ENCODE peak calls at places on chromosome 4, in four cellular contexts. N is endothelial cell of umbilical vein, G is IMR-90, P is keratinocyte. T is an unnamed sample. For H3K9me1, the result is how much of the 10 kb centered on the place peaks cover.

GRCh38 chr4:82360298-82361177 is 13.3 kb downstream of the HNRNPD start:
- DNase-seq in N (peak), G (peak), P (no peak), T (peak)

GRCh38 chr4:102429553-102429952 is 71.6 kb upstream of the NFKB1 start:
- DNase-seq in N (no peak), G (peak), P (peak), T (no peak)

GRCh38 chr4:46844325-46844917 is 64.6 kb downstream of the COX7B2 start:
- DNase-seq in N (peak), G (peak), P (no peak), T (peak)

GRCh38 chr4:175413561-175413960 is 398.5 kb downstream of the GPM6A start:
- DNase-seq in N (no peak), G (no peak), P (no peak), T (no peak)

GRCh38 chr4:211033-211511 is 86.8 kb downstream of the ZNF718 start:
- DNase-seq in N (no peak), G (no peak), P (no peak), T (no peak)

GRCh38 chr4:72312032-72312650 is 256.9 kb downstream of the ADAMTS3 start:
- DNase-seq in N (peak), G (peak), P (no peak), T (no peak)

GRCh38 chr4:13919021-13919441 is 291.5 kb upstream of the BOD1L1 start:
- DNase-seq in N (no peak), G (peak), P (no peak), T (no peak)

GRCh38 chr4:133154725-133155124 is 5.6 kb downstream of the PCDH10 start:
- DNase-seq in N (peak), G (peak), P (no peak), T (peak)

GRCh38 chr4:174005422-174005821 is 278.0 kb downstream of the FBXO8 start:
- DNase-seq in N (no peak), G (no peak), P (no peak), T (no peak)

GRCh38 chr4:40608628-40609027 is 21.0 kb downstream of the RBM47 start:
- DNase-seq in N (no peak), G (peak), P (no peak), T (no peak)

GRCh38 chr4:70632028-70632427 is 3.5 kb downstream of the ENAM start:
- DNase-seq in N (peak), G (peak), P (peak), T (no peak)

GRCh38 chr4:68271851-68272756 is 26.6 kb upstream of the TMPRSS11B start:
- DNase-seq in N (peak), G (peak), P (peak), T (peak)

GRCh38 chr4:167032876-167033275 is 201.4 kb downstream of the SPOCK3 start:
- DNase-seq in N (peak), G (peak), P (peak), T (no peak)

GRCh38 chr4:19711871-19712270 is 539.8 kb upstream of the SLIT2 start:
- DNase-seq in N (peak), G (peak), P (no peak), T (no peak)

GRCh38 chr4:83013420-83013867 is 2.8 kb upstream of the LIN54 start:
- DNase-seq in N (no peak), G (no peak), P (no peak), T (no peak)

GRCh38 chr4:24892778-24893177 is 20.1 kb downstream of the CCDC149 start:
- DNase-seq in N (no peak), G (no peak), P (no peak), T (no peak)

GRCh38 chr4:10158355-10158942 is 41.9 kb upstream of the WDR1 start:
- DNase-seq in N (no peak), G (peak), P (no peak), T (no peak)

GRCh38 chr4:11232004-11232403 is 196.7 kb downstream of the HS3ST1 start:
- DNase-seq in N (peak), G (no peak), P (no peak), T (no peak)

GRCh38 chr4:107520368-107520767 is 199.7 kb downstream of the PAPSS1 start:
- DNase-seq in N (no peak), G (no peak), P (no peak), T (no peak)

GRCh38 chr4:92305148-92305877 is 1.5 kb downstream of the GRID2 start:
- DNase-seq in N (peak), G (peak), P (no peak), T (no peak)

GRCh38 chr4:15378055-15378454 is 49.8 kb upstream of the C1QTNF7 start:
- DNase-seq in N (no peak), G (peak), P (no peak), T (no peak)

GRCh38 chr4:65139998-65140397 is 530.3 kb downstream of the EPHA5 start:
- DNase-seq in N (no peak), G (no peak), P (no peak), T (no peak)

DNA sequence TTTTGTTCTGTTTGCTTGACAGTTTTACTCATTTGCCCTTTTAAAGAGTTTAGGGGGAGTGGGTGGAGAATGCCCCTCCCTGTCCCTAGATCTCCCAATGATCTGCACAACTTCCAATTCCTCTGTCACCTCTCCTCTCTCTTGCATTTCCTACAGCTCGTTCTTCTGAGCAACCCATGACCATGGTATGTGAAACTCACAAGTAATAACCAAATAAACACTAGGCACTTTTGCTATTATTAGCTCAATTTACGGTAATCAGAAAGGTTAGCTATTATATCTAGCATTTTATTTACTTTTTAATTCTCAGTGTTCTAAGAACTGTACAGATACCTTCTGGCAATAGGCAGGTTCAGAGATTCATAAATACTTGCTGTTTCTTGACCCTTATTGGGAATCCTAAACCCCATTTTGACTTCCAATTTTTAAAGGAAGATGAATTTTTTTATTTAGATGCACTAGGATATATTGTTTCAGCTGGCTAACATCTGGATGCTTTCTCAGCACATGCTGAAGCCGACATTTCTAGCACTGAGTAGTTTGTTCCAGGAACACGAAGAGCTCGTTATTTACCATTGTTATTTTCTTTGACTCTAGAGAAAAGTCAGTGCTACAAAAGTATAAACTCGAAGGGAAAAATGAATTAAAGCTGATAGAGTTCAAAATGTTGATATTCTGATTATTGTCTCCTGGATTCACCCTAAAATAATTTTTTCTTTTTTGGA is 194.6 kb upstream of the TLL1 start:
- DNase-seq in N (no peak), G (no peak), P (no peak), T (no peak)
- H3K9me1 ChIP-seq in N (under half), G (under half), P (under half), T (under half)

DNA sequence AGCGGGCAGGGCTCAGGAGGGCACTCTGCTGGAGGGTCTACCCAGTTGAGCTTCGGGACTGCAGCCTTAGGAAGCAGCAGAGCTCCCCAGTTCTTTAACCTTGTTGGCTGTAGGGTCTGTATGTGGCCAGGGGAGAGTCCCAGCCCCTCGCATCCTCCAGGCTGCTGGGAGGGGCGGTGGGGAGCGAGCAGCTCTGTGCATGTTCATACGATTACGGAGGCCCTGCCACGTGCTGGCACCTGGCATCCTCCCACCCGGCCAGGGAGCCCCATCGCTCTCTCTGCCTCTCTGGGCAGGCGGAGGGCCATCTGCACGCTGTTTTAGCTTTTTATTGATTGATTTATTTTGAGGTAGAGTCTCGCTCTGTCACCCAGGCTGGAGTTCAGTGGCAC is 21.2 kb downstream of the NSG1 start:
- DNase-seq in N (no peak), G (no peak), P (no peak), T (no peak)
- H3K9me1 ChIP-seq in N (under half), G (under half), P (under half), T (under half)

GRCh38 chr4:48853604-48854394 is 22.9 kb downstream of the OCIAD1 start:
- DNase-seq in N (peak), G (no peak), P (no peak), T (peak)

GRCh38 chr4:48854982-48855381 is 24.1 kb downstream of the OCIAD1 start:
- DNase-seq in N (no peak), G (no peak), P (no peak), T (no peak)

GRCh38 chr4:48854395-48854683 is 23.5 kb downstream of the OCIAD1 start:
- DNase-seq in N (no peak), G (no peak), P (no peak), T (no peak)

GRCh38 chr4:48862038-48862437 is 31.1 kb downstream of the OCIAD1 start:
- DNase-seq in N (no peak), G (no peak), P (no peak), T (no peak)

DNA sequence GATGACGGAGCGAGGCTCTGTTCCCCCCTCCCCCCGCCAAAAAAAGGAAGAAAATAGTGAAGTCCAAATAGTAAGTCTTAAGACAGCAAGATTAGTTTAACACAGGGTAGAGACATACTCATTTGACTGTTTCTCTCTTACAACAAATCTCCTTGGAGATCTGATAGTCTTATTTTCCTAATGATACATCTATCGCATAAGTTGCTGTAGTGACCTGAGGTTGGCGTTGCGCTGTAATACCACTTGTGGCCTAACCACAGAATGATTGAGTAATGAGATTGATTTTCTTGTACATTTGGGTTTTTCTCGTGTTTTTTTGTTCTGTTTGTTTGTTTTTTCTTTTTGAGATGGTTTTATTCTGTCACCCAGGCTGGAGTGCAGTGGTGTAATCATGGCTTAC is 27.2 kb downstream of the OCIAD1 start:
- DNase-seq in N (no peak), G (no peak), P (no peak), T (no peak)
- H3K9me1 ChIP-seq in N (under half), G (under half), P (under half), T (under half)

DNA sequence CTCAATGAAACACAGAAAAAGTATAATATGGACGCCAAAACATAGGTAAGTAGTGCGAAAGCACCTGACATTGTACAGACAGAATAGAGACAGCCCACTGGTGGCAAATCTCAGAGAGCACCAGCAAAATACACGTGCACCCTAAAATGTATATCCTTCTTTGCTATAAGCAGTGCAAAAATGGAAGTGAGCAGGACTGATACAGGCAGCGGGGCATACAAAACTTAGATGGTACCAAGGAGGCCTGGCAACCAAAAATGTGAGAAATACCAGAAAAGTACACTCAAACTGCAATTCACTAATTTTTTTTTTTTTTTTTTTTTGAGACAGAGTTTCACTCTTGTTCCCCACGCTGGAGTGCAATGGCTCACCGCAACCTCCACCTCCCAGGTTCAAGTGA is 63.9 kb downstream of the EIF4E start:
- DNase-seq in N (no peak), G (no peak), P (no peak), T (no peak)
- H3K9me1 ChIP-seq in N (under half), G (under half), P (under half), T (under half)

GRCh38 chr4:109156346-109156745 is 146.1 kb downstream of the COL25A1 start:
- DNase-seq in N (no peak), G (no peak), P (no peak), T (no peak)
- H3K9me1 ChIP-seq in N (under half), G (under half), P (under half), T (under half)

GRCh38 chr4:77157859-77158486 is 966 bp downstream of the CCNG2 start:
- DNase-seq in N (peak), G (peak), P (no peak), T (peak)
- H3K9me1 ChIP-seq in N (under half), G (under half), P (under half), T (under half)

GRCh38 chr4:153511104-153511503 is 44.9 kb downstream of the TMEM131L start:
- DNase-seq in N (no peak), G (no peak), P (no peak), T (no peak)
- H3K9me1 ChIP-seq in N (under half), G (under half), P (under half), T (under half)

GRCh38 chr4:55382515-55383003 is 13.2 kb upstream of the TMEM165 start:
- DNase-seq in N (no peak), G (no peak), P (no peak), T (no peak)
- H3K9me1 ChIP-seq in N (under half), G (under half), P (under half), T (under half)

DNA sequence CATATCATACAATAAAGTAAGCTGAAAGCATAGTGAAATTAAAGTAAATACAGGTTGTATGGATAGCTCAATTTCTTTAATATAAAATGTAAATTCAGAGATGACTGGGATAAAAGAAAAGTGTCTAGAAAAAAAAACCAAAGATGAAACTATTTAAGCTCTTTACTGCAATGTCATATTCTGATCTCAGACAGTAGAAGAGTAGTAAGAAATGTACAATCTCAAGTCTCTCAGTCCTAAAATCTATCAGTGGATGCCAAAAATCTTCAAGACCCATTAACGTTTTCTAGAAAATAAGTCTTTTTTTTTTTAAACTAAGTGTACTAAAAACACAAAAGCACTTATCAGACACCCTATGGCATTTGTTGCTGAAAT is 13.8 kb downstream of the MGARP start:
- DNase-seq in N (no peak), G (no peak), P (no peak), T (no peak)
- H3K9me1 ChIP-seq in N (under half), G (under half), P (under half), T (under half)

GRCh38 chr4:94472056-94472826 is 20.5 kb downstream of the PDLIM5 start:
- DNase-seq in N (peak), G (peak), P (no peak), T (no peak)
- H3K9me1 ChIP-seq in N (under half), G (under half), P (under half), T (under half)